ENCODE peak calls at places on chromosome 17, in seven cellular contexts. Q is colonic mucosa, B is upper lobe of left lung, N is BE2C, C is adrenal gland, K is astrocyte, R is keratinocyte. V is an unnamed sample. For H3K36me3, the result is how much of the 10 kb centered on the place peaks cover.

GRCh38 chr17:58786586-58787295 is 31.1 kb downstream of the PPM1E start:
- DNase-seq in C (peak), R (peak), N (peak), K (peak), B (no peak), Q (no peak), V (no peak)

GRCh38 chr17:39144414-39144813 is 7.0 kb downstream of the PLXDC1 start:
- DNase-seq in Q (peak), C (peak), K (peak), B (no peak), N (no peak), R (peak), V (no peak)

GRCh38 chr17:47693667-47694017 is 319 bp upstream of the TBKBP1 start:
- DNase-seq in C (no peak), K (no peak), R (no peak), N (peak), Q (peak), B (peak), V (no peak)

GRCh38 chr17:81515530-81516041 is 3.0 kb upstream of the ACTG1 start:
- DNase-seq in K (no peak), R (no peak), C (no peak), Q (peak), B (peak), N (no peak), V (no peak)

GRCh38 chr17:75250009-75250471 is 11.4 kb downstream of the GGA3 start:
- DNase-seq in R (no peak), B (no peak), Q (no peak), N (no peak), C (peak), K (no peak), V (no peak)

GRCh38 chr17:12328204-12328603 is 307.5 kb downstream of the MAP2K4 start:
- DNase-seq in N (no peak), R (no peak), Q (no peak), K (no peak), B (no peak), C (no peak), V (no peak)

GRCh38 chr17:66275651-66276050 is 26.8 kb upstream of the PRKCA start:
- DNase-seq in K (peak), R (peak), C (peak), Q (no peak), N (no peak), B (no peak), V (peak)

GRCh38 chr17:66462010-66462409 is 159.6 kb downstream of the PRKCA start:
- DNase-seq in B (no peak), R (no peak), N (no peak), Q (peak), C (no peak), K (no peak), V (no peak)

GRCh38 chr17:77604301-77605031 is 354.0 kb upstream of the TNRC6C start:
- DNase-seq in C (no peak), R (no peak), B (no peak), Q (no peak), N (no peak), K (no peak), V (no peak)

GRCh38 chr17:66107731-66108130 is 84.2 kb downstream of the CEP112 start:
- DNase-seq in N (no peak), B (no peak), Q (no peak), C (no peak), K (no peak), R (no peak), V (no peak)

GRCh38 chr17:72501404-72502110 is 380.7 kb downstream of the SOX9 start:
- DNase-seq in C (no peak), R (no peak), Q (peak), K (no peak), B (peak), N (no peak), V (no peak)

GRCh38 chr17:77508047-77508715 is 367.4 kb downstream of the SEC14L1 start:
- DNase-seq in R (peak), N (no peak), K (no peak), B (no peak), Q (no peak), C (no peak), V (no peak)

GRCh38 chr17:38798614-38799500 is 499 bp downstream of the PIP4K2B start:
- DNase-seq in C (peak), Q (peak), N (no peak), K (peak), B (no peak), R (no peak), V (no peak)

GRCh38 chr17:58303981-58304734 is 23.4 kb upstream of the MPO start:
- DNase-seq in R (no peak), C (no peak), Q (peak), K (no peak), B (peak), N (peak), V (no peak)

GRCh38 chr17:27778193-27778592 is 22.1 kb downstream of the NOS2 start:
- DNase-seq in B (no peak), R (peak), K (peak), Q (no peak), N (no peak), C (no peak), V (no peak)

GRCh38 chr17:45700171-45701090 is 83.7 kb upstream of the CRHR1 start:
- DNase-seq in Q (no peak), B (no peak), K (no peak), C (no peak), R (no peak), N (no peak), V (no peak)

GRCh38 chr17:70405492-70406220 is 236.3 kb downstream of the KCNJ2 start:
- DNase-seq in N (no peak), K (peak), R (peak), B (no peak), Q (no peak), C (peak), V (peak)

GRCh38 chr17:81400939-81401726 is 5.9 kb downstream of the BAHCC1 start:
- DNase-seq in Q (no peak), B (peak), C (no peak), K (no peak), R (no peak), N (no peak), V (no peak)

GRCh38 chr17:80175411-80175810 is 5.6 kb downstream of the CARD14 start:
- DNase-seq in C (no peak), N (no peak), K (peak), B (peak), R (no peak), Q (no peak), V (no peak)

GRCh38 chr17:75914643-75915265 is 10.1 kb upstream of the MRPL38 start:
- DNase-seq in C (no peak), N (no peak), Q (no peak), K (no peak), R (no peak), B (no peak), V (no peak)

GRCh38 chr17:80599546-80600305 is 55.1 kb downstream of the RPTOR start:
- DNase-seq in C (no peak), Q (peak), R (no peak), K (no peak), N (no peak), B (no peak), V (no peak)

GRCh38 chr17:48484850-48485249 is 46.0 kb downstream of the HOXB1 start:
- DNase-seq in R (peak), C (no peak), B (no peak), Q (no peak), N (no peak), K (peak), V (peak)

GRCh38 chr17:30908717-30909420 is 2.8 kb upstream of the TEFM start:
- DNase-seq in R (no peak), K (no peak), N (no peak), Q (no peak), C (no peak), B (no peak), V (no peak)

GRCh38 chr17:14712471-14713075 is 411.7 kb downstream of the HS3ST3B1 start:
- DNase-seq in K (no peak), B (no peak), C (no peak), N (no peak), R (no peak), Q (no peak), V (no peak)

GRCh38 chr17:59331929-59332889 is 754 bp downstream of the YPEL2 start:
- DNase-seq in N (peak), R (no peak), K (no peak), C (peak), Q (peak), B (peak), V (no peak)

GRCh38 chr17:31560836-31561235 is 169.4 kb downstream of the RAB11FIP4 start:
- DNase-seq in N (no peak), B (no peak), Q (no peak), C (no peak), R (no peak), K (no peak), V (no peak)

GRCh38 chr17:42081516-42082129 is 16.6 kb downstream of the ZNF385C start:
- DNase-seq in R (no peak), Q (no peak), K (no peak), N (no peak), C (no peak), B (no peak), V (no peak)

GRCh38 chr17:2009737-2010136 is 15.4 kb downstream of the RTN4RL1 start:
- DNase-seq in C (no peak), B (no peak), K (no peak), R (no peak), N (no peak), Q (no peak), V (no peak)
- TF ChIP-seq CTCF in C (no peak), B (no peak), K (no peak), R (no peak), N (no peak), Q (no peak), V (no peak)

GRCh38 chr17:9632741-9633140 is 12.6 kb upstream of the USP43 start:
- DNase-seq in K (no peak), Q (no peak), N (no peak), B (no peak), C (no peak), R (no peak), V (no peak)

GRCh38 chr17:9636501-9636900 is 8.8 kb upstream of the USP43 start:
- DNase-seq in K (no peak), C (no peak), R (no peak), Q (no peak), B (no peak), N (no peak), V (no peak)

GRCh38 chr17:9635340-9635739 is 10.0 kb upstream of the USP43 start:
- DNase-seq in B (no peak), C (no peak), N (no peak), Q (no peak), K (no peak), R (no peak), V (no peak)
- H3K4me3 ChIP-seq in B (no peak), C (no peak), N (no peak), Q (no peak), K (no peak), R (no peak), V (no peak)

GRCh38 chr17:2372681-2373080 is 28.2 kb downstream of the MNT start:
- DNase-seq in K (no peak), Q (no peak), B (no peak), C (no peak), N (no peak), R (no peak), V (no peak)
- H3K36me3 ChIP-seq in K (under half), Q (under half), B (under half), C (under half), N (under half), R (under half), V (under half)

GRCh38 chr17:40779181-40779909 is 3.0 kb downstream of the KRT27 start:
- DNase-seq in R (no peak), B (peak), C (no peak), Q (no peak), N (peak), K (no peak), V (no peak)
- TF ChIP-seq CTCF in R (no peak), B (no peak), C (no peak), Q (no peak), N (no peak), K (no peak), V (no peak)